ENCODE peak calls at places on chromosomes 11 and 22, in four cellular contexts. One of them, this sample, is unnamed.

GRCh38 chr22:49349841-49350381 is 477.8 kb downstream of the BRD1 start:
- DNase-seq in K562: no peak
- DNase-seq in SK-N-SH: no peak
- DNase-seq in HepG2: no peak
- DNase-seq in this sample: no peak

GRCh38 chr11:115081972-115082371 is 403.6 kb downstream of the NXPE2 start:
- DNase-seq in K562: no peak
- DNase-seq in SK-N-SH: no peak
- DNase-seq in HepG2: no peak
- DNase-seq in this sample: no peak

GRCh38 chr11:88398372-88399140 is 61.0 kb upstream of the CTSC start:
- DNase-seq in K562: no peak
- DNase-seq in SK-N-SH: no peak
- DNase-seq in HepG2: peak
- DNase-seq in this sample: peak

GRCh38 chr22:18997925-18998315 is 61.8 kb upstream of the PRODH start:
- DNase-seq in K562: peak
- DNase-seq in SK-N-SH: no peak
- DNase-seq in HepG2: no peak
- DNase-seq in this sample: no peak

GRCh38 chr11:95596011-95596489 is 193.5 kb downstream of the FAM76B start:
- DNase-seq in K562: no peak
- DNase-seq in SK-N-SH: peak
- DNase-seq in HepG2: no peak
- DNase-seq in this sample: no peak

GRCh38 chr11:106242723-106243405 is 165.4 kb downstream of the AASDHPPT start:
- DNase-seq in K562: no peak
- DNase-seq in SK-N-SH: no peak
- DNase-seq in HepG2: no peak
- DNase-seq in this sample: no peak

GRCh38 chr11:64696045-64696444 is 27.0 kb downstream of the NRXN2 start:
- DNase-seq in K562: peak
- DNase-seq in SK-N-SH: peak
- DNase-seq in HepG2: no peak
- DNase-seq in this sample: no peak

GRCh38 chr11:65485820-65486219 is 13.0 kb upstream of the MALAT1 start:
- DNase-seq in K562: no peak
- DNase-seq in SK-N-SH: no peak
- DNase-seq in HepG2: no peak
- DNase-seq in this sample: no peak

GRCh38 chr11:106482920-106483761 is 405.7 kb downstream of the AASDHPPT start:
- DNase-seq in K562: no peak
- DNase-seq in SK-N-SH: no peak
- DNase-seq in HepG2: peak
- DNase-seq in this sample: no peak

GRCh38 chr22:36644333-36644757 is 59.2 kb downstream of the CACNG2 start:
- DNase-seq in K562: peak
- DNase-seq in SK-N-SH: no peak
- DNase-seq in HepG2: peak
- DNase-seq in this sample: peak

GRCh38 chr11:83392556-83392955 is 106.4 kb upstream of the CCDC90B start:
- DNase-seq in K562: no peak
- DNase-seq in SK-N-SH: no peak
- DNase-seq in HepG2: no peak
- DNase-seq in this sample: no peak

DNA sequence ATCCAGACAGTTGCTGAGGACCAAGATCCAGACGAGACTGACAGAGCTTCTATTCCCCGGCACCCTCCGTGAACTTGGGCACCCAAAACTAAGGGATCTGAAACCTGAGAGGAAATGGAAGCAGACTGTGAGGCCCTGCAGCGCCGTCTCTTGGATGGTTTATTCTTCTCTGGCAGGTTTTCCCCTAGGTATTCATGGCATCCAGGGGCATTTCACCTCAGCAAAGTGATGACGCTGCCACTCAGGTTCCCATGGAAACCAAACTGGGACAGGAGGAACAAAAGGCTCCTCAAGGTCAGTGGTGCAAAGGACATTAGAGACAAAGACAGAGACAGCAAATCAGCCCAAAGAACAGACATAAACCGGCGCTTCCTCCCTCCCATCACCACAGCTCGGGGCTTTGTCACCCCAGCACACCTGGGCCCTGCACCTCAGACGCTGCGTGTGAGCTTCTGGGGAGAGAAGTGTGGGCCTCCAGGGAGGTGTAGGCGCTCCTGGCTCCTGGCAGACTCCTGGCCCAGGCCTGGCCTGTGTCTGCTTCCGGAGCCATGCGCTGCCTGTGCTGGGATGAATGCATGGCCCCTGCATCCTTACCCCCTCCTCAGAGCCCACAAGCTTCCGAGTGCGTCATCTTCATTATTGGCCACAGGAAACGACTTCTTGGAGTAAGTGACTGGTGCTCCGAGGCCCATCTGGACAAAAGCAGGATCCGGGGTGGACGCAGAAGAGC is 6.0 kb downstream of the TP53AIP1 start:
- DNase-seq in K562: no peak
- DNase-seq in SK-N-SH: no peak
- DNase-seq in HepG2: peak
- DNase-seq in this sample: no peak
- TF ChIP-seq ELF1 in K562: no peak
- TF ChIP-seq ELF1 in SK-N-SH: no peak
- TF ChIP-seq ELF1 in HepG2: no peak
- TF ChIP-seq ELF1 in this sample: no peak

GRCh38 chr22:35591696-35592417 is 25.3 kb downstream of the MB start:
- DNase-seq in K562: no peak
- DNase-seq in SK-N-SH: no peak
- DNase-seq in HepG2: no peak
- DNase-seq in this sample: no peak

GRCh38 chr22:35594686-35595085 is 22.4 kb downstream of the MB start:
- DNase-seq in K562: no peak
- DNase-seq in SK-N-SH: no peak
- DNase-seq in HepG2: no peak
- DNase-seq in this sample: no peak

GRCh38 chr22:35592418-35592967 is 24.6 kb downstream of the MB start:
- DNase-seq in K562: no peak
- DNase-seq in SK-N-SH: no peak
- DNase-seq in HepG2: no peak
- DNase-seq in this sample: no peak

GRCh38 chr22:35593071-35593884 is 23.9 kb downstream of the MB start:
- DNase-seq in K562: no peak
- DNase-seq in SK-N-SH: no peak
- DNase-seq in HepG2: no peak
- DNase-seq in this sample: no peak

GRCh38 chr22:35593885-35594470 is 23.2 kb downstream of the MB start:
- DNase-seq in K562: no peak
- DNase-seq in SK-N-SH: no peak
- DNase-seq in HepG2: no peak
- DNase-seq in this sample: no peak
- H3K4me3 ChIP-seq in K562: no peak
- H3K4me3 ChIP-seq in SK-N-SH: no peak
- H3K4me3 ChIP-seq in HepG2: no peak
- H3K4me3 ChIP-seq in this sample: no peak

GRCh38 chr11:62604460-62605130 is 2.9 kb upstream of the MTA2 start:
- DNase-seq in K562: no peak
- DNase-seq in SK-N-SH: no peak
- DNase-seq in HepG2: peak
- DNase-seq in this sample: no peak
- TF ChIP-seq ELF1 in K562: no peak
- TF ChIP-seq ELF1 in SK-N-SH: no peak
- TF ChIP-seq ELF1 in HepG2: no peak
- TF ChIP-seq ELF1 in this sample: no peak

DNA sequence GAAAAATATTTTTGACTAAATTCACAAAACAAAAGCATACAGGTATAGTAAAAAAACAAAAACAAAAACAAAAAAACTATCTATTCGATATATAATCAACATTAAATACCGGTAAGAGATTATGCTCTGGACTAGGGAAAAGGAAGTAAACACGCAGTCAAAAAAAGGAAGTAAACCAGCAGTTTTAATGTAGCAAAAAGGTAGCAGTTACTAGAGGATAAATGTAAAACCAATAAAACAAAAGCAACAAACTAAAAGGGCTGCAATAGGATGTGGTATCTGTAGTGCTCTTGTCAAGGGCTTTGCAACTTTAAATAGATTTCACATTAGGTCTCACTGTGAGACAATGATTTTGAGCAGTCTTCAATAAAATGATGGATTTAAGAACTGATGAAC is 2.4 kb downstream of the TRIM22 start:
- DNase-seq in K562: no peak
- DNase-seq in SK-N-SH: no peak
- DNase-seq in HepG2: no peak
- DNase-seq in this sample: no peak
- H3K4me3 ChIP-seq in K562: no peak
- H3K4me3 ChIP-seq in SK-N-SH: peak
- H3K4me3 ChIP-seq in HepG2: no peak
- H3K4me3 ChIP-seq in this sample: no peak

GRCh38 chr11:67120456-67120855 is 1.4 kb downstream of the KDM2A start:
- DNase-seq in K562: no peak
- DNase-seq in SK-N-SH: no peak
- DNase-seq in HepG2: no peak
- DNase-seq in this sample: no peak

GRCh38 chr11:67118801-67119576 is at the start of gene KDM2A:
- DNase-seq in K562: peak
- DNase-seq in SK-N-SH: peak
- DNase-seq in HepG2: peak
- DNase-seq in this sample: peak

GRCh38 chr11:67118059-67118766 is 850 bp upstream of the KDM2A start:
- DNase-seq in K562: no peak
- DNase-seq in SK-N-SH: peak
- DNase-seq in HepG2: no peak
- DNase-seq in this sample: no peak

GRCh38 chr11:67119577-67120391 is 721 bp downstream of the KDM2A start:
- DNase-seq in K562: no peak
- DNase-seq in SK-N-SH: peak
- DNase-seq in HepG2: no peak
- DNase-seq in this sample: no peak

GRCh38 chr11:67120881-67121710 is 2.0 kb downstream of the KDM2A start:
- DNase-seq in K562: no peak
- DNase-seq in SK-N-SH: no peak
- DNase-seq in HepG2: no peak
- DNase-seq in this sample: no peak
- TF ChIP-seq ELF1 in K562: no peak
- TF ChIP-seq ELF1 in SK-N-SH: no peak
- TF ChIP-seq ELF1 in HepG2: no peak
- TF ChIP-seq ELF1 in this sample: no peak

DNA sequence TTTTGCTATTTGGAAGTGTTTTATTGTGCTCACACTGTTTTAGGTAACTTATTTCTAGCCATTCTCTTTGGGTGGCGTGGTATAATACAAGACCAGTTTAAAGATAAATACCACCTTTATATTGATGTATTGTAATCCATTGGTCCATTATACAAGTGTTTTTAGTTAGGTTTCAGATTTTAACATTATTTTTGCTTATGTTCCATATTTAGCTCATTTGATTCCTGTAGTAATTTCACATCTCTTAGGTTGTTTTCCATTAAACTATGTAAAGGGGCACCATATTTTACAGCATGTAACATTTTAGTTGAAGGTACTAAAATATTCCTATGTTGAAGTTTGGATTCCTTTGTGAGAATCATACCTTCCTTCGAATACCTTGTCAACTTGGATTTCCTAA is 20.1 kb downstream of the EED start:
- DNase-seq in K562: no peak
- DNase-seq in SK-N-SH: no peak
- DNase-seq in HepG2: no peak
- DNase-seq in this sample: no peak
- H3K4me3 ChIP-seq in K562: no peak
- H3K4me3 ChIP-seq in SK-N-SH: no peak
- H3K4me3 ChIP-seq in HepG2: no peak
- H3K4me3 ChIP-seq in this sample: no peak

DNA sequence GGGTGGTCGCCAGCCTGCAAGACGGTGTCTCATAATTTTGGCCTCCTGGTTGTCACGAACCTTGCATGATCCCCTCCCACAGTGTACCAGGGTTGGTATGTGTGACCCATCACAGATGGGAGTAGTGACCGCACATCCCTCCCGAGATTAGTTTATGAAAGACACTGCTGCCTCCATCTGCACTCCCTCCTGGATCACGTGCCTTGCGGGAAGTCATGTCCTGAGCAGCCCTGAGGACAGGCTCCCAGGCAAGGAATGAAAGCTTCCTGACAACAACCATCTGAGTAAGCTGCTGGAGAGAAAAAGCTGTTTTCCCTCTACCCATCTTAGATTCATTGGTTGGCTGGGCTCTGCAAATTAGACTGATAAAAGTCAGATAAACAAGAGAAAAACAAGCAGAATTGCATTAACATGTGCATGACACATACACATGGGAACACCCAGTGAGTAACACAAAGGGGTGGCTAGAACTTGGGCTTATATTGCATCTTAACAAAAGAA is 14.4 kb upstream of the PAMR1 start:
- DNase-seq in K562: no peak
- DNase-seq in SK-N-SH: no peak
- DNase-seq in HepG2: no peak
- DNase-seq in this sample: no peak
- TF ChIP-seq ELF1 in K562: no peak
- TF ChIP-seq ELF1 in SK-N-SH: no peak
- TF ChIP-seq ELF1 in HepG2: no peak
- TF ChIP-seq ELF1 in this sample: no peak

GRCh38 chr11:57904369-57904768 is 119.3 kb upstream of the OR9Q1 start:
- DNase-seq in K562: no peak
- DNase-seq in SK-N-SH: no peak
- DNase-seq in HepG2: no peak
- DNase-seq in this sample: no peak
- H3K4me3 ChIP-seq in K562: no peak
- H3K4me3 ChIP-seq in SK-N-SH: peak
- H3K4me3 ChIP-seq in HepG2: no peak
- H3K4me3 ChIP-seq in this sample: no peak

This sample was measured in HCT116.